ENCODE peak calls at places on chromosomes 16 and 17, in eight cellular contexts. R, U, W, X, M, S, A and F are unnamed samples.

GRCh38 chr17:64694207-64694606 is 32.1 kb upstream of the SMURF2 start:
- DNase-seq in R (no peak), U (peak), A (no peak), X (no peak), S (peak), M (no peak), W (no peak), F (no peak)

GRCh38 chr16:88195021-88195581 is 187.7 kb upstream of the ZNF469 start:
- DNase-seq in W (no peak), S (peak), A (no peak), M (no peak), X (no peak), R (no peak), U (no peak), F (no peak)

GRCh38 chr16:1543085-1543896 is 9.8 kb downstream of the TMEM204 start:
- DNase-seq in X (peak), A (peak), M (peak), R (no peak), S (peak), U (peak), W (no peak), F (peak)

GRCh38 chr17:12789976-12790805 is 893 bp downstream of the ARHGAP44 start:
- DNase-seq in R (no peak), W (no peak), U (peak), A (no peak), M (peak), X (no peak), S (no peak), F (no peak)

GRCh38 chr16:49608095-49608494 is 234.5 kb downstream of the C16orf78 start:
- DNase-seq in R (no peak), U (no peak), W (no peak), X (no peak), A (no peak), M (peak), S (no peak), F (no peak)

GRCh38 chr16:68707341-68708152 is 29.5 kb upstream of the CDH1 start:
- DNase-seq in W (no peak), X (no peak), R (no peak), M (peak), A (no peak), U (peak), S (no peak), F (no peak)

GRCh38 chr16:89924298-89924924 is 1.3 kb downstream of the TUBB3 start:
- DNase-seq in A (no peak), M (peak), X (no peak), W (peak), S (peak), R (peak), U (no peak), F (peak)

GRCh38 chr17:59845595-59846390 is 47.0 kb downstream of the TUBD1 start:
- DNase-seq in U (peak), S (peak), R (no peak), X (no peak), W (peak), M (peak), A (no peak), F (peak)

GRCh38 chr16:73124665-73125064 is 76.7 kb upstream of the ZFHX3 start:
- DNase-seq in U (no peak), M (no peak), S (no peak), A (no peak), X (no peak), R (no peak), W (no peak), F (no peak)

GRCh38 chr17:2869604-2870003 is 73.4 kb downstream of the RAP1GAP2 start:
- DNase-seq in U (no peak), S (no peak), W (no peak), M (peak), X (no peak), A (no peak), R (no peak), F (no peak)

GRCh38 chr17:17119533-17119932 is 77.3 kb downstream of the MPRIP start:
- DNase-seq in M (no peak), U (peak), R (peak), S (peak), A (peak), W (no peak), X (peak), F (peak)

GRCh38 chr16:79272141-79272577 is 328.4 kb downstream of the MAF start:
- DNase-seq in M (no peak), X (no peak), A (peak), R (peak), W (no peak), U (no peak), S (no peak), F (peak)

GRCh38 chr16:61460020-61460419 is 576.2 kb downstream of the CDH8 start:
- DNase-seq in W (no peak), M (no peak), R (no peak), S (no peak), X (no peak), U (no peak), A (no peak), F (no peak)

GRCh38 chr17:77018504-77018903 is 122.3 kb upstream of the SEC14L1 start:
- DNase-seq in W (no peak), A (no peak), U (no peak), X (no peak), M (no peak), S (no peak), R (no peak), F (no peak)

GRCh38 chr16:23595246-23595950 is 718 bp downstream of the NDUFAB1 start:
- DNase-seq in S (no peak), X (no peak), W (no peak), U (no peak), R (no peak), A (no peak), M (no peak), F (peak)

GRCh38 chr16:23362460-23363317 is 60.6 kb downstream of the SCNN1B start:
- DNase-seq in X (no peak), R (no peak), W (peak), U (peak), S (no peak), A (no peak), M (no peak), F (no peak)

GRCh38 chr16:50839920-50840729 is 98.2 kb downstream of the CYLD start:
- DNase-seq in A (no peak), X (no peak), R (no peak), W (no peak), M (peak), S (no peak), U (no peak), F (peak)

GRCh38 chr17:44759096-44759915 is 518 bp downstream of the ADAM11 start:
- DNase-seq in W (no peak), M (peak), U (no peak), A (no peak), X (no peak), R (no peak), S (no peak), F (no peak)

GRCh38 chr17:55576237-55576998 is 65.2 kb upstream of the SMIM36 start:
- DNase-seq in W (no peak), A (no peak), X (no peak), R (no peak), U (no peak), M (no peak), S (peak), F (no peak)

GRCh38 chr17:37148171-37148570 is 199.4 kb downstream of the AATF start:
- DNase-seq in X (no peak), W (no peak), M (no peak), U (no peak), R (no peak), A (no peak), S (no peak), F (no peak)

GRCh38 chr17:72955391-72956140 is 136.9 kb downstream of the SLC39A11 start:
- DNase-seq in R (no peak), A (no peak), M (no peak), W (no peak), X (no peak), S (no peak), U (no peak), F (no peak)